ENCODE peak calls at places on chromosomes 6 and 20, in eight cellular contexts. J is T-cell, L is NCI-H2029 treated with DMSO at 0.1 percent for 48 hours, Q is activated T-cell treated with anti-CD3 and anti-CD28 coated beads for 1 hour, V is brain microvascular endothelial cell, K is GM12892, R is GM23338, I is left lung. N is an unnamed sample.

GRCh38 chr6:139370047-139370706 is 4.3 kb downstream of the CITED2 start:
- DNase-seq in K (no peak), R (no peak), V (peak), I (no peak), L (no peak), J (no peak), Q (no peak), N (no peak)

GRCh38 chr20:37755665-37756064 is 61.8 kb downstream of the CTNNBL1 start:
- DNase-seq in R (no peak), V (no peak), I (no peak), L (no peak), J (no peak), K (no peak), Q (no peak), N (no peak)

GRCh38 chr6:35280903-35281302 is 16.7 kb upstream of the DEF6 start:
- DNase-seq in K (no peak), V (no peak), I (no peak), Q (no peak), L (no peak), J (no peak), R (no peak), N (no peak)

GRCh38 chr6:144150673-144151009 is 324 bp downstream of the STX11 start:
- DNase-seq in J (peak), I (no peak), L (no peak), V (peak), Q (peak), R (peak), K (peak), N (peak)

GRCh38 chr20:31663838-31664695 is 26.4 kb downstream of the COX4I2 start:
- DNase-seq in L (peak), I (peak), V (no peak), J (no peak), R (peak), Q (no peak), K (no peak), N (no peak)

GRCh38 chr6:26189905-26190304 is 102.7 kb downstream of the HFE start:
- DNase-seq in R (no peak), K (no peak), L (no peak), Q (no peak), V (no peak), I (no peak), J (no peak), N (no peak)

GRCh38 chr20:51758978-51759544 is 9.1 kb downstream of the ATP9A start:
- DNase-seq in V (no peak), J (no peak), Q (no peak), I (no peak), L (no peak), K (no peak), R (no peak), N (no peak)

GRCh38 chr20:18005990-18006364 is 37.2 kb downstream of the MGME1 start:
- DNase-seq in I (no peak), L (no peak), V (no peak), J (no peak), R (no peak), K (no peak), Q (no peak), N (no peak)

N was measured in CD8-positive, alpha-beta memory T cell.